ENCODE peak calls at places on chromosomes 1 and 21, in six cellular contexts. F is Peyer's patch; P is effector memory CD4-positive, alpha-beta T cell; V is suprapubic skin; U is GM23248; L is AG04450. Y is an unnamed sample.

GRCh38 chr1:59487335-59488031 is 190.6 kb downstream of the FGGY start:
- DNase-seq in F (no peak), P (no peak), V (no peak), U (peak), L (no peak), Y (no peak)

GRCh38 chr1:61426884-61427283 is 298.1 kb downstream of the TM2D1 start:
- DNase-seq in F (no peak), P (no peak), V (no peak), U (no peak), L (no peak), Y (no peak)

GRCh38 chr1:25037174-25038074 is 107.3 kb upstream of the RUNX3 start:
- DNase-seq in F (no peak), P (peak), V (no peak), U (peak), L (no peak), Y (peak)

GRCh38 chr1:58814251-58815068 is 30.6 kb upstream of the JUN start:
- DNase-seq in F (peak), P (no peak), V (peak), U (no peak), L (no peak), Y (no peak)

GRCh38 chr1:165114022-165114888 is 242.3 kb downstream of the LMX1A start:
- DNase-seq in F (no peak), P (no peak), V (no peak), U (peak), L (no peak), Y (peak)

GRCh38 chr1:113390871-113391642 is 742 bp downstream of the MAGI3 start:
- DNase-seq in F (peak), P (peak), V (peak), U (peak), L (no peak), Y (peak)

GRCh38 chr1:115572710-115573109 is 69.1 kb upstream of the VANGL1 start:
- DNase-seq in F (no peak), P (no peak), V (no peak), U (no peak), L (no peak), Y (no peak)

GRCh38 chr1:206930210-206930798 is 8.6 kb upstream of the FCMR start:
- DNase-seq in F (no peak), P (peak), V (no peak), U (no peak), L (no peak), Y (no peak)

GRCh38 chr1:31572323-31573104 is 3.8 kb upstream of the TINAGL1 start:
- DNase-seq in F (peak), P (no peak), V (no peak), U (peak), L (no peak), Y (no peak)

GRCh38 chr1:211735208-211736170 is 60.1 kb upstream of the NEK2 start:
- DNase-seq in F (peak), P (no peak), V (peak), U (peak), L (peak), Y (no peak)

GRCh38 chr21:41387042-41387819 is 25.4 kb downstream of the MX2 start:
- DNase-seq in F (no peak), P (no peak), V (no peak), U (no peak), L (no peak), Y (no peak)

DNA sequence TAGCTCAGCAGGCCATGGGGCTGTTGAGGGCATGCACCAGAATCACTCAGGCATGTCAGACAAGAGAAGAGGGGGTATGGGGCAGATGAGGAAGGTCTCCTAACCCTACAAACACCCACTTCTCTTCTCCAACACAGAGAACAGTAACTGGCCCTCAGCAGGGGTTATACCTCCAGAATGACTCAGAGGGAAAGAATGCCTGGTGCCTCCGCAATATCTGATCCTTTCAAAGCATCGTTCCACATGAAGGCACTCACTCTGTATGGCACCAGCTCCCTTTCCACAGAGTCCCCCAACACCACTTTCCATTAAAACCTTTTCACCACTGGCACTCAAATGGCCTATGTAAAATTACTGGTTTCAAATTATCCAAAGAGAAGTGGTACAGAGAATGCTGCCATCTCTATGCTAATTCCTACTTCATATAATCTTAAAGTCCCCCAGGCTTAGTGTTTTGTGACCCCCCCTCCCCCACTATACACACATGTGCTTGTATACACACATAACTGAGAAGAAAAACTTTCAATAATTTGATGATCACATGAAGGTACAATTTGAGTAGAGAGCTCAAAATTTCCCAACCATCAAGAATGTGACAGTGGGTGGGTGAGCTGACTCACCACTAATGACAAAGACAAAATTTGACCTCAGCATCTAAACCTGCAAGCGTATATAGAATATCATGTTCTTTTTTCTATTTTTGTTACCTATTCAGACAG is 91.5 kb downstream of the SIPA1L2 start:
- DNase-seq in F (no peak), P (no peak), V (no peak), U (peak), L (no peak), Y (no peak)
- H3K4me3 ChIP-seq in F (no peak), P (no peak), V (no peak), U (no peak), L (no peak), Y (no peak)

GRCh38 chr1:6097824-6098223 is 52.1 kb downstream of the KCNAB2 start:
- DNase-seq in F (no peak), P (no peak), V (no peak), U (peak), L (no peak), Y (no peak)
- H3K4me3 ChIP-seq in F (no peak), P (no peak), V (no peak), U (no peak), L (no peak), Y (no peak)

GRCh38 chr1:112316254-112316653 is 79.8 kb upstream of the CTTNBP2NL start:
- DNase-seq in F (no peak), P (no peak), V (no peak), U (no peak), L (no peak), Y (no peak)

GRCh38 chr1:112309499-112309898 is 86.5 kb upstream of the CTTNBP2NL start:
- DNase-seq in F (no peak), P (no peak), V (no peak), U (no peak), L (no peak), Y (no peak)

GRCh38 chr1:112312879-112313278 is 83.1 kb upstream of the CTTNBP2NL start:
- DNase-seq in F (no peak), P (no peak), V (no peak), U (no peak), L (no peak), Y (no peak)

GRCh38 chr1:112308716-112309115 is 87.3 kb upstream of the CTTNBP2NL start:
- DNase-seq in F (no peak), P (no peak), V (no peak), U (no peak), L (no peak), Y (no peak)

GRCh38 chr1:112312315-112312714 is 83.7 kb upstream of the CTTNBP2NL start:
- DNase-seq in F (no peak), P (no peak), V (no peak), U (no peak), L (no peak), Y (no peak)
- H3K4me3 ChIP-seq in F (no peak), P (no peak), V (no peak), U (no peak), L (no peak), Y (no peak)

GRCh38 chr1:234990874-234991801 is 137.5 kb downstream of the TOMM20 start:
- DNase-seq in F (no peak), P (no peak), V (no peak), U (no peak), L (no peak), Y (no peak)

GRCh38 chr1:234990328-234990675 is 138.3 kb downstream of the TOMM20 start:
- DNase-seq in F (no peak), P (no peak), V (no peak), U (no peak), L (no peak), Y (no peak)

GRCh38 chr1:234989019-234989418 is 139.6 kb downstream of the TOMM20 start:
- DNase-seq in F (no peak), P (no peak), V (no peak), U (peak), L (no peak), Y (no peak)

GRCh38 chr1:234988536-234988935 is 140.1 kb downstream of the TOMM20 start:
- DNase-seq in F (no peak), P (no peak), V (no peak), U (no peak), L (no peak), Y (no peak)

DNA sequence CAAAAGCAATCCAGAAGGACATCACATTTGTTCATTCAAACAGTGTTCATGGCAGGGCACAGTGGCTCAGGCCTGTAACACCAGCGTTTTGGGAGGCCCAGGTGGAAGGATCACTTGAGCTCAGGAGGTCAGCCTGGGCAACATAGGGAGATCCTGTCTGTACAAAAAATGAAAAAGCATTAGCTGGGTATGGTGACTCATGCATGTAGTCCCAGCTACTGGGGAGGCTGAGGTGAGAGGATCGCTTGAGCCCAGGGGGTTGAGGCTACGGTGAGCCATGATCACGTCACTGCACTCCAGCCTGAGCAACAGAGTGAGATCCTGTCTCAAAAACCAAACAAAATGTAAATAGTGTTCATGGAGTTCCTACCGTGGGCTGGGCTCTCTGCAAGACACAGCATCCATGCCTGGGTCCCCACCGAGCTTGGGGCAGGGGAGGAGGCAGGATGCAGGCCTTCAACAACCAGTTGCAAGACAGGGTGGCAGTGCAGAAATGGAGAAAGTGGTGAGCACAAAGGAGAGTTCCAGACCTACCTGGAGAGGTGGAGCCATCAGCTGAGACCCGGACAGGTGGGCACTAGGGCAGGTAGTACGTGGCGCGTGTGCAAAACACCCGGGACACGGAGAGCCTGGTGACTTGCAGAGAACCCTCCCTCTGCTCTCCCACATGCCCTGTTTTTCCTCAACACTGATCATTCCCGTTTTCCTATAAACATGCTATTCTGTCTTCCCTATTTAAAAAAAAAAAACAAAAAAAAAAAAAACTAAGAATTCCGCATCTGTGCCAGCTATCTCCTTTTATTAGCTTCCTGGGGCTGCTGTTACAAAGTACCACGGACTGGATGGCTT is 138.9 kb downstream of the TOMM20 start:
- DNase-seq in F (no peak), P (no peak), V (peak), U (no peak), L (no peak), Y (no peak)
- H3K4me3 ChIP-seq in F (no peak), P (no peak), V (no peak), U (no peak), L (no peak), Y (no peak)

DNA sequence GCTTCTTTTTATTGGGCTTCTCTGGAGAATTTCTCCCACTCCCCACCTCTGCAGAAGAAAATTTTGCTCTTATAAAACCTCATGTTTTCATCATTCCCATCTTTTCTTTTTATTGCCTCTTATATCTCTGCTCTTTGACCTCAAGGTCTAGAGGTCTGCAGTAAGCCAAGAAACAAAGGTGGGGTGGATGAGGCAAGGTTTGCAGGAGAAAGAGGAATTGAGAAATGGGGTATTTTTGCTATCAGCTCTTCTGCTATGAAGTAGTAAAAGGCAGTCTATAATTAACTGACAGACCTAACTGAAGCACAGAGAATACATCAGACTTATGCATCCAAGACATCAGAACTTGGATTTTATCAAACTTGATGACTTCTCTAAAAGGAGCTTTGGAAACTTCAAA is 22.9 kb downstream of the SYT11 start:
- DNase-seq in F (no peak), P (no peak), V (no peak), U (no peak), L (no peak), Y (no peak)
- H3K4me3 ChIP-seq in F (no peak), P (no peak), V (no peak), U (no peak), L (no peak), Y (no peak)

DNA sequence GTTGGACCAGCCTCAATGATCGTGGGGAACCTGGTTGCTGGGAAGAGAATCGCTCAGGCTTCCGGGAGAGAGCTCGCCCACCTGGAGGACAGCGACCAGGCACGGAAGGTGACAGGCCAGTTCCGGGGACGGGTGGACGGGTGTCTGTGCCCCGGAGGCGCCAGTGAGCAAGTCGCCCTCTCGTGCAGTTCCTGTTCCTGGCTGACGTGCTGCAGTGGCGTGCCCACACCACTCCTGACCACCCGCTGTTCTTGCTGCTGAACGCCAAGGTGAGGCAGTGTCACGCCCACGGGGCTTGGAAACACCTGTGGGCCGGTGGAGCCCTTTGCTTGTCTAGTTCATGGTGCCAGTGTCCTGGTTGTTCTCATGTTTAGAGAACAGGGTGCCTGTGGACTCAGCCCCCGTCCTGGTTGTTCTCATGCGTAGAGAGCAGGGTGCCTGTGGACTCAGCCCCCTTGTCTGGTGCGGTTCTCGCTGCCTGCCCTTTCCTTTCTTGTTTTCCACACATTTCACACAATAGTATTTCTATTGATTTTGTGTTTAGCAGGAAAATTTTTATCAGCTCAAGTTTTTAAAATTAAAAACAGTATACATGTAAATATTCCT is 53.1 kb downstream of the S100B start:
- DNase-seq in F (no peak), P (peak), V (no peak), U (no peak), L (no peak), Y (no peak)
- H3K4me3 ChIP-seq in F (no peak), P (no peak), V (no peak), U (no peak), L (no peak), Y (no peak)

DNA sequence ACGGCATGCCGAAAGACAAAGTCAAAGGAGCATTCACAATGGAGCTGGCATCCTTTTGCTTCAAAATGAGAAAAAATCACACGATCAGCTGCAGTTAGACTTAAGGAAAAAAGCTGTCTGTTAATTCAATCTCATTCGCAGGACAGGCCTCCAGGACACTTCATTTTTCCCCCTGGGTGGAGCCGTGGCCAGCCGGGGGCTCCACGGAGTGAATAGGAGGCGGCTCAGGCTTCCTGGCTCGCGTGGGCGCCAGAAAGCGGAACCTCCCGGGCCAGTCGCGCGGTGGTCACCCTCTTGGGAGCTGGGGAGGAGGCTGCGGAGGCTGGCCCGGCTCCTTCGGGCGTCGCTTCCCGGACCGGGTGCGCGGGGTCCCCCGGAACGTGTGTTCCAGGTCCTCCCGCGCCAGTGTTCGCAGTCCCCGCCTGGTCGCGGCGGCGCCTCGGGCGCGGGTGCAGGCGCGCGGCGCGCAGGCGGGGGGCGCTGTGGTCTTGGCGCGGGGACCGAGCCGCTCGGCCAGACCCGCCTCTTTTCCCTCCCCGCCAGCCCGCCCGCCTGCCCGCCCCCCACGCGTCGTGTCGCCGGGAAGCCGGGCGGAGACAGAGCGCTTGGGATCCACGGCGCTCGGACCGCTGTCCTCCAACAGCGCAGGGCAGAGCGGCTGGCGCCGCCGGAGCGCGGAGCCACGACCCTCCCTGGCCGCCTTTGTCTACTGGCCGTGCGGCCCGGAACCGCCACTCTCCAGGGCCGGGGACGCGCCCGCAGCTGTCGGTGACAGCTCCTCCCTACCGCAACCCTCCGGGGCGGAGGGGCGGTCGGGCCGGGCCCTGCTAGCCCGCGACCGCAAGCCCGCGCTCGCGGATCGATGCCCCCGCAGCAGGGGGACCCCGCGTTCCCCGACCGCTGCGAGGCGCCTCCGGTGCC is at the start of gene RHOU:
- DNase-seq in F (peak), P (peak), V (peak), U (peak), L (no peak), Y (peak)
- H3K4me3 ChIP-seq in F (peak), P (peak), V (peak), U (peak), L (peak), Y (peak)

Y was measured in DND-41.